ENCODE peak calls at places on chromosomes 12 and 14, in seven cellular contexts. W is stimulated activated CD4-positive, alpha-beta T cell treated with anti-CD3 and anti-CD28 coated beads, Interleukin-2, amount 100 ng/mL, for 24 hours; S is IMR-90; V is NCI-H1105 treated with DMSO at 0.1 percent for 48 hours; K is ovary; J is body of pancreas; T is fibroblast of lung. D is an unnamed sample.

GRCh38 chr12:33205986-33206385 is 233.6 kb downstream of the SYT10 start:
- DNase-seq in K (no peak), J (no peak), W (no peak), V (no peak), T (no peak), S (no peak), D (no peak)

GRCh38 chr12:99053599-99054362 is 408.7 kb downstream of the APAF1 start:
- DNase-seq in T (peak; percentile 65), V (no peak), S (no peak), W (no peak), K (no peak), J (no peak), D (no peak)

GRCh38 chr14:96662116-96662901 is 134.9 kb upstream of the VRK1 start:
- DNase-seq in S (no peak), J (no peak), V (peak; percentile 23), K (no peak), T (peak; percentile 8), W (no peak), D (no peak)

GRCh38 chr12:26701604-26702215 is 131.3 kb downstream of the ITPR2 start:
- DNase-seq in K (no peak), T (peak; percentile 47), V (peak; percentile 74), J (no peak), S (peak; percentile 70), W (no peak), D (no peak)

GRCh38 chr12:58443273-58443980 is 476.9 kb downstream of the LRIG3 start:
- DNase-seq in J (no peak), T (peak; percentile 30), S (peak; percentile 13), V (no peak), K (no peak), W (no peak), D (no peak)

GRCh38 chr12:132353811-132354210 is 24.4 kb upstream of the GALNT9 start:
- DNase-seq in W (no peak), K (no peak), J (no peak), V (no peak), T (no peak), S (no peak), D (peak; percentile 1)

GRCh38 chr12:92208613-92209121 is 63.0 kb upstream of the BTG1 start:
- DNase-seq in V (no peak), S (peak; percentile 31), W (no peak), T (peak; percentile 81), J (no peak), K (no peak), D (no peak)

GRCh38 chr12:48157889-48158370 is 615 bp upstream of the ASB8 start:
- DNase-seq in J (no peak), S (no peak), K (no peak), W (no peak), T (no peak), V (no peak), D (no peak)

GRCh38 chr14:92362781-92363235 is 39.8 kb downstream of the SLC24A4 start:
- DNase-seq in V (peak; percentile 61), W (no peak), J (no peak), T (peak; percentile 39), S (peak; percentile 13), K (no peak), D (no peak)

GRCh38 chr12:122064780-122065588 is 13.6 kb upstream of the MLXIP start:
- DNase-seq in S (peak; percentile 86), W (no peak), V (no peak), J (peak; percentile 58), T (peak; percentile 88), K (peak; percentile 84), D (no peak)

GRCh38 chr12:94557896-94558295 is 92.5 kb downstream of the TMCC3 start:
- DNase-seq in K (no peak), S (no peak), V (no peak), T (no peak), W (no peak), J (no peak), D (no peak)

GRCh38 chr14:65229431-65230286 is 127.3 kb upstream of the MAX start:
- DNase-seq in W (peak; percentile 41), V (peak; percentile 89), S (no peak), K (peak; percentile 53), T (peak; percentile 64), J (peak; percentile 27), D (peak; percentile 44)

GRCh38 chr14:89444044-89444443 is 27.0 kb upstream of the FOXN3 start:
- DNase-seq in T (no peak), K (no peak), S (no peak), V (no peak), J (no peak), W (peak; percentile 54), D (peak; percentile 55)

GRCh38 chr12:45726594-45727300 is 2.8 kb upstream of the ARID2 start:
- DNase-seq in W (peak; percentile 57), S (peak; percentile 21), J (peak; percentile 64), K (peak; percentile 79), T (peak; percentile 46), V (peak; percentile 77), D (peak; percentile 35)

GRCh38 chr14:42047421-42048045 is 440.9 kb downstream of the LRFN5 start:
- DNase-seq in T (peak; percentile 36), W (no peak), S (peak; percentile 21), V (no peak), J (no peak), K (no peak), D (no peak)

GRCh38 chr14:23175823-23176222 is 7.6 kb downstream of the SLC7A8 start:
- DNase-seq in T (no peak), J (no peak), W (no peak), K (no peak), S (peak; percentile 20), V (peak; percentile 40), D (no peak)

GRCh38 chr12:95385646-95386045 is 88.3 kb upstream of the METAP2 start:
- DNase-seq in W (no peak), T (peak; percentile 38), J (no peak), V (no peak), S (peak; percentile 19), K (no peak), D (no peak)

GRCh38 chr14:53011053-53011462 is 60.2 kb upstream of the FERMT2 start:
- DNase-seq in T (peak; percentile 99), W (no peak), J (peak; percentile 27), S (peak; percentile 99), V (no peak), K (peak; percentile 88), D (no peak)

GRCh38 chr12:46402451-46402850 is 29.9 kb upstream of the SLC38A2 start:
- DNase-seq in V (no peak), T (peak; percentile 98), K (no peak), S (peak; percentile 81), J (no peak), W (no peak), D (no peak)

GRCh38 chr12:954736-955135 is 5.2 kb upstream of the RAD52 start:
- DNase-seq in S (no peak), J (no peak), K (no peak), T (peak; percentile 28), W (no peak), V (no peak), D (no peak)

GRCh38 chr12:98533723-98534251 is 18.4 kb downstream of the TMPO start:
- DNase-seq in K (no peak), W (no peak), T (no peak), V (no peak), S (peak; percentile 36), J (no peak), D (no peak)

GRCh38 chr12:29153231-29153630 is 4.2 kb downstream of the FAR2 start:
- DNase-seq in S (no peak), K (no peak), T (no peak), V (peak; percentile 84), W (no peak), J (no peak), D (no peak)

GRCh38 chr14:104293851-104294627 is 155.7 kb downstream of the KIF26A start:
- DNase-seq in S (no peak), J (no peak), K (peak; percentile 42), W (no peak), T (no peak), V (no peak), D (peak; percentile 5)

GRCh38 chr12:116033765-116034164 is 243.7 kb downstream of the MED13L start:
- DNase-seq in S (no peak), K (no peak), J (no peak), W (no peak), V (no peak), T (no peak), D (no peak)

GRCh38 chr12:99135376-99135775 is 490.3 kb downstream of the APAF1 start:
- DNase-seq in S (no peak), V (no peak), K (no peak), J (no peak), T (no peak), W (no peak), D (no peak)